ENCODE peak calls at places on chromosome 1, in six cellular contexts. T is cardiac septum, V is transverse colon, O is skeletal muscle cell, N is posterior cingulate gyrus, W is H9. F is an unnamed sample.
A peak's percentile ranks its signal among the peaks of the same experiment; 100 is the strongest.

GRCh38 chr1:116909511-116910378 is at the start of gene PTGFRN:
- DNase-seq in T (peak; percentile 77), V (peak; percentile 73), O (peak; percentile 36), N (peak; percentile 41), W (peak; percentile 64), F (no peak)

GRCh38 chr1:111880866-111881837 is 108.3 kb downstream of the KCND3 start:
- DNase-seq in T (no peak), V (peak; percentile 12), O (no peak), N (no peak), W (no peak), F (no peak)

GRCh38 chr1:232393010-232393833 is 236.7 kb downstream of the SIPA1L2 start:
- DNase-seq in T (no peak), V (no peak), O (no peak), N (no peak), W (peak; percentile 25), F (no peak)

GRCh38 chr1:56330400-56331026 is 248.8 kb downstream of the PLPP3 start:
- DNase-seq in T (no peak), V (no peak), O (peak; percentile 42), N (no peak), W (no peak), F (no peak)

GRCh38 chr1:62218603-62219002 is 24.0 kb downstream of the L1TD1 start:
- DNase-seq in T (no peak), V (no peak), O (no peak), N (no peak), W (no peak), F (no peak)

GRCh38 chr1:110565565-110565964 is 40.6 kb downstream of the KCNA2 start:
- DNase-seq in T (no peak), V (no peak), O (no peak), N (peak; percentile 83), W (no peak), F (no peak)

GRCh38 chr1:245290836-245291235 is 136.1 kb downstream of the KIF26B start:
- DNase-seq in T (no peak), V (no peak), O (no peak), N (no peak), W (no peak), F (no peak)

GRCh38 chr1:204356997-204357396 is 2.7 kb downstream of the PLEKHA6 start:
- DNase-seq in T (no peak), V (no peak), O (no peak), N (no peak), W (no peak), F (no peak)

GRCh38 chr1:119475866-119476439 is 31.1 kb upstream of the HSD3B1 start:
- DNase-seq in T (no peak), V (peak; percentile 71), O (peak; percentile 4), N (peak; percentile 62), W (peak; percentile 89), F (no peak)

GRCh38 chr1:89542345-89542744 is 17.7 kb downstream of the LRRC8B start:
- DNase-seq in T (no peak), V (no peak), O (no peak), N (no peak), W (no peak), F (no peak)

GRCh38 chr1:26553942-26554682 is 24.6 kb downstream of the RPS6KA1 start:
- DNase-seq in T (no peak), V (no peak), O (no peak), N (no peak), W (no peak), F (no peak)